ENCODE peak calls at places on chromosomes 1 and 21, in eight cellular contexts. K is BJ, G is spleen, P is adipocyte, D is heart left ventricle, Q is psoas muscle, A is transverse colon, U is cardiac muscle cell. R is an unnamed sample. For H3K36me3, the result is how much of the 10 kb centered on the place peaks cover.

GRCh38 chr21:46161800-46162592 is 6.6 kb upstream of the FTCD start:
- DNase-seq in K (no peak), G (no peak), P (no peak), D (no peak), Q (no peak), A (no peak), U (no peak), R (no peak)

GRCh38 chr21:37758997-37759396 is 157.3 kb downstream of the KCNJ6 start:
- DNase-seq in K (no peak), G (no peak), P (peak), D (peak), Q (no peak), A (peak), U (peak), R (no peak)

GRCh38 chr1:205842177-205842576 is 7.8 kb downstream of the PM20D1 start:
- DNase-seq in K (no peak), G (no peak), P (no peak), D (no peak), Q (no peak), A (no peak), U (no peak), R (no peak)

GRCh38 chr1:17372955-17373354 is 959 bp downstream of the PADI6 start:
- DNase-seq in K (no peak), G (no peak), P (no peak), D (no peak), Q (no peak), A (no peak), U (no peak), R (no peak)

GRCh38 chr1:212958175-212958574 is 7.8 kb downstream of the VASH2 start:
- DNase-seq in K (no peak), G (no peak), P (no peak), D (no peak), Q (no peak), A (no peak), U (peak), R (no peak)

GRCh38 chr1:209250970-209251636 is 332.4 kb upstream of the CAMK1G start:
- DNase-seq in K (no peak), G (no peak), P (no peak), D (no peak), Q (no peak), A (no peak), U (no peak), R (no peak)

GRCh38 chr1:165884690-165885304 is 57.4 kb downstream of the UCK2 start:
- DNase-seq in K (no peak), G (no peak), P (no peak), D (no peak), Q (no peak), A (no peak), U (no peak), R (no peak)

GRCh38 chr21:42468511-42469131 is 27.4 kb downstream of the RSPH1 start:
- DNase-seq in K (no peak), G (no peak), P (no peak), D (no peak), Q (no peak), A (peak), U (no peak), R (no peak)

GRCh38 chr1:237111807-237112206 is 69.8 kb downstream of the RYR2 start:
- DNase-seq in K (no peak), G (no peak), P (no peak), D (no peak), Q (no peak), A (no peak), U (no peak), R (no peak)

GRCh38 chr1:162627662-162628296 is 4.5 kb upstream of the DDR2 start:
- DNase-seq in K (no peak), G (no peak), P (peak), D (no peak), Q (no peak), A (no peak), U (peak), R (no peak)

GRCh38 chr1:99766378-99766800 is at the start of gene FRRS1:
- DNase-seq in K (peak), G (peak), P (peak), D (peak), Q (peak), A (peak), U (peak), R (peak)

GRCh38 chr1:12001249-12001917 is 17.9 kb upstream of the MIIP start:
- DNase-seq in K (no peak), G (no peak), P (peak), D (no peak), Q (no peak), A (no peak), U (peak), R (no peak)

GRCh38 chr1:1758059-1758621 is 20.1 kb downstream of the NADK start:
- DNase-seq in K (no peak), G (peak), P (no peak), D (no peak), Q (no peak), A (no peak), U (no peak), R (no peak)

GRCh38 chr1:1760715-1761114 is 17.6 kb downstream of the NADK start:
- DNase-seq in K (no peak), G (peak), P (no peak), D (no peak), Q (no peak), A (no peak), U (no peak), R (no peak)

GRCh38 chr1:1758692-1759455 is 19.4 kb downstream of the NADK start:
- DNase-seq in K (no peak), G (peak), P (no peak), D (peak), Q (peak), A (peak), U (no peak), R (peak)

GRCh38 chr1:1760345-1760650 is 18.0 kb downstream of the NADK start:
- DNase-seq in K (no peak), G (peak), P (no peak), D (no peak), Q (no peak), A (no peak), U (no peak), R (no peak)

GRCh38 chr1:1759456-1760344 is 18.6 kb downstream of the NADK start:
- DNase-seq in K (no peak), G (peak), P (no peak), D (no peak), Q (no peak), A (peak), U (no peak), R (no peak)
- H3K36me3 ChIP-seq in K (under half), G (half or more), P (half or more), D (half or more), Q (under half), A (under half), U (under half), R (half or more)

DNA sequence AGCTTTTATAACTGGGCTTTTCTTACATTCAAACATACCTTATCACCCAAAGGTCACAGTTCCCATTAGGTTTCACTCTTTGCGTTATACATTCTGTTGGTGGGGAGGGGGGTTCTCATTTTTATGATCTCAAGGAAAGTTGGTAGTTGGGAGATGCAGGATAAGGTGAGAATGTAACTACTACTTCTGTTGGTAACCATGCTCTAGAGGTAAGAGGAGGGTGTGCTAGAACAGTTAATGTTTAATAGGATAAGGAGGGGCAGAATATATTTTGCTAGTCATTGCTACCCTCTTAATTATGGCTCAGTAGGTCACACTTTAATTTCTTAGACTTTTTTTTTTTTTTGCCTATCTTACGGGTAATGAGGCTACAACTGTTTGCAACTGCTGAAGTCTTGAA is 10.7 kb downstream of the YBX1 start:
- DNase-seq in K (no peak), G (no peak), P (no peak), D (no peak), Q (no peak), A (no peak), U (no peak), R (no peak)
- H3K36me3 ChIP-seq in K (under half), G (under half), P (half or more), D (half or more), Q (under half), A (under half), U (under half), R (under half)

DNA sequence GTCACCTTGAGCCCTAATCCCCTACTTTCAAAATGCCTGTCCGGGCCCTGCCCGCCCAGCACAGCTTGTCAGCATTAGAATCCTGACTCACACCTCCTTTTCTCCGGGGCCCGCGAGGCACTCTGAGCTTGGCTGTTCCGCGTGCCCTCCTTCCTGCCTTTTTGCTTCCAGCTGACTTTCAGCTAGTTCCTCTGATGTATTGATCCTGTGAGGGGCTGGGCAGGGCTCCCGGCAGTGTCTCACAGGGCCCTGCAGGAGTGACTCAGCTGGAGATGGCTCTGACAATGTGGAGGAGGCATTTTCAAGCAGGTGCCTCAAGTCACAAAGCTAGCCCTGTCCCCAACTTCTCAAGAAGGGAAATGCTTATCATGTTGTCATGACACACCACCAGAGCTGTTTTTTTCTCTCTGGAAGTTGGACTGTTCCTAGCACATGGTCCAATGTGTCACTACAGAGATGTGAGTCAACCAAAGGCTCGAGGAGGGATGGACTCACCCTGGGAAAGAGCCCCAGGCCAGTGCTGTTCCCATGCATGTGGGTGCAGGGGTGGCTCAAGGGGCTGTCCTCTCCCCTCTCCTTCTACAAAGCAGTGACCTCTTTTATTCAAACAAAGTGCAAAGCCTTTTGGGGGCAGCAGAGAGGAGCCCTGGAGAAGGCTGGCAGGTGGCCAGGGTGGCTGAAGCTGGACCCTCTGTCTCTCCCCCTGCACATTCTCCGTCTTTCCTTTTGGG is 30.6 kb downstream of the SYT6 start:
- DNase-seq in K (peak), G (peak), P (peak), D (no peak), Q (no peak), A (no peak), U (peak), R (no peak)
- H3K36me3 ChIP-seq in K (under half), G (under half), P (under half), D (under half), Q (under half), A (under half), U (under half), R (under half)

GRCh38 chr1:167413328-167413727 is 105.0 kb downstream of the CD247 start:
- DNase-seq in K (no peak), G (no peak), P (no peak), D (no peak), Q (no peak), A (no peak), U (no peak), R (no peak)
- H3K36me3 ChIP-seq in K (under half), G (under half), P (under half), D (half or more), Q (under half), A (under half), U (under half), R (half or more)

DNA sequence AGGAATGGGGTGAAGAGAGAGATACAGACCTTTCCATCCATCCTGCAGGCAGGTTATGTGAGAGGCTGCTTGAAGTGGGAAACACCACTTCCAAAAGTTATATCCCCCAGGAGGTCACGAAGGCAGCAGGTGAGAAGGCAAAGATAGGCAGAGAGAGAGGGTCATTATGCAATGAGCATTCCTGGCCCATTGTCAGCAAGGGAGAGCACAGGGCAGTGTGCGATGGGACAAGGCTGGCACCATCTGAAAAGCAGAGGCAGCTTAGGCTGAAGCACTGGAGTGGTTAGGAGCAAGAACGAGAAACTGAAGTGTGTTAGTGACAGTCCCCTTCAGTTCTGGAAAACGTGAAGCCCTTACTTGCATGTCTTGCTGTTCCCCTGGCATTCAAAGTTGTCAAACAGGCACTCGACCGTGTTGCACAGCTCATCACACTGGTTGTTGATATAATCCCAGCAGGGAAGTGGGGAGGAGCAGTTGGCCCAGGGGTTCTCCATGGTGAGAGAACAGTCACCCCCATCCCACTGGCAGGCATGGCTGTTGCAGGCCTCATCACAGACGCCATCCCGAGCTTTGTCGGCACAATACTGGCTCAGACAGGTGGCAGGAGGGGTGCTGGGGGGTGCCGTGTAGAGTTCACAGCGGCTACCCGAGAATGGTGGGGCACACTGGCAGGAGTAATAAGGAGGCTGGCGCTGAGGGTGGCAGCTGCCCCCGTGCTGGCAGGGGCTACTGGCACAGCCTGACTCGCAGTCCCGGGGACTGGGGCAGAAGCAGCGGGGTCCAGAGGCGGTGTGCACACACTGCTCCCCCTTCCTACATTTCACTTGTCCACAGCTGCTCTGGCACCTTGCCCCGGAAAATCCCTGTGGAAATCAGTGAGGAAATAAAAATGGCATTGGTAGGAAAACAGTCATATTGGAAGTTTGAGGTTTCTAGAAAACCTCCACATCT is 28.9 kb upstream of the ADAM30 start:
- DNase-seq in K (no peak), G (no peak), P (no peak), D (no peak), Q (peak), A (no peak), U (no peak), R (no peak)
- H3K36me3 ChIP-seq in K (under half), G (half or more), P (half or more), D (half or more), Q (under half), A (half or more), U (half or more), R (half or more)

DNA sequence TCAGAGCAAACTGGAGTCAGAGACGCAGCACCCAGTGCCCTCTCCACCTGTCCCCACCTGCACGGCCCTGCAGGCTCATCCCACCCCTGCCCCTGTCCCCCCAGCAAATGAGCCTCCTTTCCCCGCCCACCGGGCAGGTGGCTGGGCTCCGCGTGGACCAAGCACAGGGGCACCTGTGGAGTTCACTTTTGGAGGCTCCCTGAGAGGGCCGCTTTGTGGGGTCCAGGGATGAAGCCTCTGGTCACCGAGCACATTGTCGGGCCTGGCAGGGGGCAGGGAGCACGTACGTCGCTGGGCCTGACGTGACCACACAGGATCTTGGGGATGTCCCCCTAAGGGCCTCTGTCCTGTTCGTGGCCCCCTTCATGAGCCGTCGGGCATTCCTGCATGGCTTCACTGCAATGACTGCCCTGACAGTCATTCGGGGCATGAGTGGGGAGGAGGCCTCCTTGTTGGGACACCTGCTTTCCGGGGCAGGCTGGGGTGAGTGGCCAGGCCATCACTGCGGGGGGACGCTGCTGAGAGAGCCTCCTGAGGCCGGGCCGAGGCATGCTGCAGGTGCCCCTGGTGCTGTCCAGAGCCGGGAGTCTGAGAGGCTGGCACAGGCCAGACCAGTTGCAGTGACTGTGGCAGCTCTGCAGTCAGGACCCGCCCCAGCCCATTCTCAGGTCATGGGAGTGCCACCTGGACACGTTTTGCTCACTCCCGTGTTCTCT is 19.7 kb downstream of the SLX9 start:
- DNase-seq in K (no peak), G (peak), P (no peak), D (no peak), Q (peak), A (no peak), U (no peak), R (peak)
- H3K36me3 ChIP-seq in K (under half), G (under half), P (under half), D (under half), Q (under half), A (under half), U (under half), R (under half)

DNA sequence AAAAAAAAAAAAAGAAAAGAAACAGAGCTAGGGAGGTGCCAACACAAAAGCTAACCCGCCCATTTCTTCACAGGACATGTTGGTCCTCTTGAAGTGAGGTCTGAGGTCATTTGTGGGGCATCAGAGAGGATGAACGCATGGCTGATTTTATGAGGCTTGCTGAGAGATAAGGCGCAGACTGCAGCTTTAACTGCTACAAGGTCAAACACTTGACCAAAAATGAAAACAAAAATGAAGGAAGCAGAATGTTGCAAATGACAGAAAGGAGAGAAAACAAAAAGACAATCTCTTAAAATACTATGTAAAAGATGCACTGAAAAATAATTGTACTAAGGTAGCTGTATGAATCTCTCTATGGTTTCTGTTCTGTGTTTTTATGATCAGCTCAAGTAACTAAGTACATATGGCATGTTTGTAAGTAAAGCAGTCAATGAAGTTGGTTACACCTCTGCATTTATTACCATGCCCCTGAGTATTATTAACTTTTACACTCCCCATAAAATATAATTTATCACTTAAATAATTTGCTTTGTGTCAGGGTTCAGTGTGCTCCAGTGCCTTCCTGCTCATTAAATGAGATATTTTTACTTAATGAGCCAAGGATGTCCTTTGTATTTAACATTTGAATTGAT is 249.1 kb upstream of the NR5A2 start:
- DNase-seq in K (no peak), G (no peak), P (no peak), D (no peak), Q (no peak), A (peak), U (no peak), R (no peak)
- H3K36me3 ChIP-seq in K (under half), G (under half), P (under half), D (under half), Q (under half), A (under half), U (under half), R (under half)

GRCh38 chr1:84496498-84496897 is 9.7 kb upstream of the SPATA1 start:
- DNase-seq in K (no peak), G (no peak), P (no peak), D (no peak), Q (no peak), A (no peak), U (no peak), R (no peak)

GRCh38 chr1:84489766-84490165 is 10.7 kb downstream of the RPF1 start:
- DNase-seq in K (no peak), G (no peak), P (peak), D (no peak), Q (no peak), A (no peak), U (no peak), R (no peak)

GRCh38 chr1:84497631-84498278 is 8.4 kb upstream of the SPATA1 start:
- DNase-seq in K (no peak), G (no peak), P (no peak), D (no peak), Q (no peak), A (no peak), U (no peak), R (no peak)

GRCh38 chr1:84492726-84493125 is 13.5 kb upstream of the SPATA1 start:
- DNase-seq in K (no peak), G (no peak), P (no peak), D (no peak), Q (no peak), A (no peak), U (no peak), R (no peak)

GRCh38 chr1:84493747-84494146 is 12.4 kb upstream of the SPATA1 start:
- DNase-seq in K (no peak), G (no peak), P (no peak), D (no peak), Q (no peak), A (no peak), U (no peak), R (no peak)
- H3K36me3 ChIP-seq in K (under half), G (half or more), P (half or more), D (half or more), Q (under half), A (under half), U (half or more), R (half or more)

GRCh38 chr1:54602559-54602958 is 20.8 kb downstream of the FAM151A start:
- DNase-seq in K (no peak), G (no peak), P (no peak), D (no peak), Q (no peak), A (no peak), U (no peak), R (no peak)
- H3K36me3 ChIP-seq in K (under half), G (under half), P (under half), D (under half), Q (under half), A (under half), U (under half), R (half or more)